ENCODE peak calls at places on chromosomes 16 and 17, in six cellular contexts. L, U, Q, Y, F and D are unnamed samples.

GRCh38 chr17:72618018-72618509 is 474.4 kb downstream of the SLC39A11 start:
- DNase-seq in L (peak), U (peak), Q (no peak), Y (no peak), F (no peak), D (peak)

GRCh38 chr17:2418572-2418971 is 17.7 kb upstream of the MNT start:
- DNase-seq in L (no peak), U (no peak), Q (no peak), Y (peak), F (no peak), D (no peak)

GRCh38 chr16:11949527-11949926 is 7.7 kb upstream of the NPIPB2 start:
- DNase-seq in L (peak), U (no peak), Q (peak), Y (no peak), F (peak), D (peak)

GRCh38 chr17:82957469-82957795 is 117.6 kb upstream of the ZNF750 start:
- DNase-seq in L (no peak), U (no peak), Q (no peak), Y (peak), F (no peak), D (no peak)

GRCh38 chr17:6623941-6624340 is 16.6 kb downstream of the KIAA0753 start:
- DNase-seq in L (no peak), U (no peak), Q (no peak), Y (no peak), F (no peak), D (no peak)

GRCh38 chr16:65083181-65083845 is 38.5 kb downstream of the CDH11 start:
- DNase-seq in L (no peak), U (no peak), Q (no peak), Y (no peak), F (no peak), D (no peak)

GRCh38 chr16:10616744-10617640 is 36.6 kb upstream of the EMP2 start:
- DNase-seq in L (peak), U (no peak), Q (peak), Y (peak), F (no peak), D (peak)

GRCh38 chr17:80850817-80851216 is 140.8 kb upstream of the CHMP6 start:
- DNase-seq in L (no peak), U (no peak), Q (no peak), Y (no peak), F (no peak), D (no peak)

GRCh38 chr16:35188288-35189155 is 1729.1 kb downstream of the TP53TG3F start:
- DNase-seq in L (no peak), U (no peak), Q (no peak), Y (no peak), F (no peak), D (no peak)

GRCh38 chr17:40028595-40028994 is 13.4 kb downstream of the CSF3 start:
- DNase-seq in L (no peak), U (no peak), Q (no peak), Y (no peak), F (no peak), D (no peak)

GRCh38 chr16:79651363-79651762 is 50.8 kb upstream of the MAF start:
- DNase-seq in L (peak), U (no peak), Q (peak), Y (peak), F (peak), D (no peak)

GRCh38 chr17:50354198-50354597 is 8.3 kb downstream of the XYLT2 start:
- DNase-seq in L (no peak), U (no peak), Q (no peak), Y (no peak), F (no peak), D (no peak)

GRCh38 chr16:85528528-85529387 is 84.4 kb upstream of the GSE1 start:
- DNase-seq in L (no peak), U (no peak), Q (no peak), Y (no peak), F (no peak), D (no peak)

GRCh38 chr17:4666296-4666695 is 24.8 kb upstream of the ALOX15 start:
- DNase-seq in L (no peak), U (no peak), Q (no peak), Y (no peak), F (no peak), D (no peak)

GRCh38 chr17:41739661-41740352 is 5.4 kb upstream of the HAP1 start:
- DNase-seq in L (no peak), U (no peak), Q (peak), Y (no peak), F (no peak), D (no peak)

GRCh38 chr16:20192801-20193200 is 119.1 kb upstream of the GPR139 start:
- DNase-seq in L (no peak), U (no peak), Q (no peak), Y (no peak), F (no peak), D (no peak)

GRCh38 chr17:56831364-56832095 is 2.2 kb downstream of the C17orf67 start:
- DNase-seq in L (no peak), U (no peak), Q (no peak), Y (no peak), F (no peak), D (no peak)

GRCh38 chr17:80372456-80372855 is 42.5 kb upstream of the ENDOV start:
- DNase-seq in L (no peak), U (no peak), Q (no peak), Y (no peak), F (no peak), D (no peak)

GRCh38 chr16:50616883-50617629 is 64.1 kb downstream of the SNX20 start:
- DNase-seq in L (no peak), U (no peak), Q (no peak), Y (no peak), F (no peak), D (no peak)

GRCh38 chr17:81392909-81393654 is 2.2 kb upstream of the BAHCC1 start:
- DNase-seq in L (peak), U (no peak), Q (no peak), Y (peak), F (no peak), D (peak)

GRCh38 chr17:67994827-67995567 is 1.3 kb downstream of the C17orf58 start:
- DNase-seq in L (peak), U (no peak), Q (peak), Y (no peak), F (no peak), D (no peak)

GRCh38 chr17:42845918-42846593 is 1.7 kb downstream of the AOC2 start:
- DNase-seq in L (no peak), U (no peak), Q (no peak), Y (no peak), F (no peak), D (no peak)

GRCh38 chr16:28865722-28866453 is 2.2 kb downstream of the SH2B1 start:
- DNase-seq in L (peak), U (no peak), Q (no peak), Y (no peak), F (no peak), D (no peak)

GRCh38 chr17:19317359-19318095 is 45.0 kb downstream of the B9D1 start:
- DNase-seq in L (peak), U (no peak), Q (peak), Y (peak), F (peak), D (peak)

GRCh38 chr16:21172650-21173049 is 14.2 kb downstream of the LDAF1 start:
- DNase-seq in L (no peak), U (no peak), Q (no peak), Y (no peak), F (no peak), D (no peak)

GRCh38 chr16:76946879-76947278 is 244.1 kb upstream of the MON1B start:
- DNase-seq in L (no peak), U (no peak), Q (peak), Y (no peak), F (peak), D (no peak)

GRCh38 chr17:47830396-47830907 is 889 bp downstream of the MRPL10 start:
- DNase-seq in L (peak), U (no peak), Q (no peak), Y (no peak), F (no peak), D (no peak)

GRCh38 chr16:8047711-8048110 is 542.6 kb downstream of the TMEM114 start:
- DNase-seq in L (no peak), U (no peak), Q (no peak), Y (no peak), F (no peak), D (no peak)

GRCh38 chr16:74496054-74496453 is 74.8 kb upstream of the CLEC18B start:
- DNase-seq in L (no peak), U (no peak), Q (no peak), Y (no peak), F (no peak), D (no peak)

GRCh38 chr17:81683208-81683583 is 401 bp downstream of the ARL16 start:
- DNase-seq in L (no peak), U (no peak), Q (no peak), Y (no peak), F (peak), D (peak)

GRCh38 chr17:81397314-81398169 is 2.3 kb downstream of the BAHCC1 start:
- DNase-seq in L (peak), U (no peak), Q (no peak), Y (peak), F (no peak), D (peak)

GRCh38 chr17:12665263-12666210 is at the start of gene MYOCD:
- DNase-seq in L (no peak), U (no peak), Q (peak), Y (peak), F (no peak), D (peak)

GRCh38 chr17:81285179-81285878 is 9.8 kb downstream of the SLC38A10 start:
- DNase-seq in L (peak), U (peak), Q (peak), Y (peak), F (peak), D (peak)

GRCh38 chr16:27921134-27921533 is 142.4 kb downstream of the GSG1L start:
- DNase-seq in L (no peak), U (no peak), Q (no peak), Y (no peak), F (no peak), D (peak)

GRCh38 chr16:66364117-66364958 is 2.2 kb upstream of the CDH5 start:
- DNase-seq in L (no peak), U (no peak), Q (peak), Y (peak), F (no peak), D (peak)

GRCh38 chr16:2532494-2533141 is 1.4 kb upstream of the CEMP1 start:
- DNase-seq in L (peak), U (peak), Q (peak), Y (peak), F (peak), D (peak)

GRCh38 chr16:88922114-88922825 is 54.7 kb downstream of the CBFA2T3 start:
- DNase-seq in L (peak), U (no peak), Q (peak), Y (peak), F (no peak), D (peak)

DNA sequence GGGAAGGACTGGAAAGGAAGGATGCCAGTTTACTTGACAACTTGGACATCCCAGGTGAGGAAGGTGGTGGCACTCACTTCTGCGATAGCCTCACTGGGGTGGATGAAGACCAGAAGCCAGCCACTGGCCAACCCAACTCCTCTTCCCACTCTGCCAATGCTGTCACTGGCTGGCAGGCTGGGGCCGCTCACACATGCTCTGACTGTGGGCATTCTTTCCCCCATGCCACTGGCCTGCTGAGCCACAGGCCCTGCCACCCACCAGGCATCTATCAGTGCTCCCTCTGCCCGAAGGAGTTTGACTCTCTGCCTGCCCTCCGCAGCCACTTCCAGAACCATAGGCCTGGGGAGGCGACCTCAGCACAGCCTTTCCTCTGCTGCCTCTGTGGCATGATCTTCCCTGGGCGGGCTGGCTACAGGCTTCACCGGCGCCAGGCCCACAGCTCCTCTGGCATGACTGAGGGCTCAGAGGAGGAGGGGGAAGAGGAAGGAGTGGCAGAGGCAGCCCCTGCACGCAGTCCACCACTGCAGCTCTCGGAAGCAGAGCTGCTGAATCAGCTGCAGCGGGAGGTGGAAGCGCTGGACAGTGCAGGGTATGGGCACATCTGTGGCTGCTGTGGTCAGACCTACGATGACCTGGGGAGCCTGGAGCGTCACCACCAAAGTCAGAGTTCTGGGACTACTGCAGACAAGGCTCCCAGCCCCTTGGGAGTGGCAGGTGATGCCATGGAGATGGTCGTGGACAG is 4.5 kb downstream of the ZNF646 start:
- DNase-seq in L (no peak), U (no peak), Q (no peak), Y (no peak), F (no peak), D (no peak)
- H3K27ac ChIP-seq in L (no peak), U (no peak), Q (no peak), Y (no peak), F (no peak), D (no peak)

GRCh38 chr17:78039581-78039980 is 81.1 kb downstream of the TNRC6C start:
- DNase-seq in L (no peak), U (no peak), Q (no peak), Y (no peak), F (no peak), D (no peak)

GRCh38 chr17:78043031-78043430 is 84.5 kb downstream of the TNRC6C start:
- DNase-seq in L (no peak), U (no peak), Q (no peak), Y (no peak), F (no peak), D (no peak)

GRCh38 chr17:78040561-78041400 is 82.3 kb downstream of the TNRC6C start:
- DNase-seq in L (peak), U (peak), Q (peak), Y (peak), F (peak), D (no peak)

GRCh38 chr17:78042542-78042941 is 84.0 kb downstream of the TNRC6C start:
- DNase-seq in L (no peak), U (no peak), Q (no peak), Y (no peak), F (no peak), D (no peak)

GRCh38 chr17:78041401-78042179 is 83.1 kb downstream of the TNRC6C start:
- DNase-seq in L (no peak), U (no peak), Q (no peak), Y (no peak), F (no peak), D (no peak)
- H3K27ac ChIP-seq in L (peak), U (peak), Q (peak), Y (peak), F (peak), D (no peak)

DNA sequence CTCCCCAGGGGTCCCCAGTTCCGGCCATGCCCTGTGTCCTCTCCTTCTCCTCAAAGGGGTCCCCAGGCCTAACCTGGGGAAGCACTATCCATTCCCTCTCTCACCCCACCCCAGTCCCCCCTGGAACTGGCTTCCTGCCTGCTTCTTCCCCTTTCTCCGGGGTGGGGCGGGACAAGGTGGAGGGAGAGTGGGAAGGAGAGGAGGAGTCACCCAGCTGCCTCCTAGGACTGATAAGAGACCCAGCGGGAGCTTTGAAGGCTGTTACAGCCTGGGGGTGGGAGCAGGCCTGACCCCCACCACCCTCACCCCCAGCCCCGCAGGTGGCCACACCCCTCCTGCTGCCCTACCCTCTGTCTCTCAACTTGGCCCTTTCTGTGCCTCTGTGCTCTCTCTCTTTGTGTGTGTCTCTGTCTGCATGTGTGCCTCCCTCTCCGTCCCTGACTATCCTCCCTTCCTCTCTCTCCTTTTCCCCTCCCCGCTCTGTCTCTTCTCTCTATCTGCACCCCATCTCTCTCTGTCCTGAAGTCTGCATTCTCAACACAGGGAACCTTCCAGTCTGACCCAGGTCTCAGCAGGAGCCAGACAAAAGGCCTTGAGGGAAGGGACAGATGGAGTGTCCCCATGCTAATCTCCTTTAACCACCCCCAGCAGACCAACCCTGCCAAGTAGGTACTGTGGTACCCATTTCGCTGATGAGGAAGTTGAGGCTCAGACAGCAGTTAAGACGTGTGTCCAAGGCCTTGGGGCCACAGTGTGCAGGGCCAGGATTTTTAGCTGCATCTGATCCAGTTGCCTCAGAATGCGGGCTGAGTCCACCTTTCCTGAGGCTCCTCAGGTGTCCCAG is 66.1 kb downstream of the RAB11FIP4 start:
- DNase-seq in L (peak), U (no peak), Q (no peak), Y (no peak), F (no peak), D (no peak)
- H3K27ac ChIP-seq in L (no peak), U (no peak), Q (no peak), Y (no peak), F (no peak), D (no peak)

GRCh38 chr16:57473906-57474305 is 11.4 kb downstream of the POLR2C start:
- DNase-seq in L (no peak), U (no peak), Q (no peak), Y (no peak), F (no peak), D (no peak)
- H3K27ac ChIP-seq in L (no peak), U (peak), Q (no peak), Y (no peak), F (peak), D (no peak)

GRCh38 chr17:61284174-61284573 is 115.5 kb upstream of the TBX2 start:
- DNase-seq in L (no peak), U (no peak), Q (peak), Y (no peak), F (no peak), D (no peak)

GRCh38 chr17:61286449-61286848 is 113.2 kb upstream of the TBX2 start:
- DNase-seq in L (no peak), U (no peak), Q (no peak), Y (no peak), F (no peak), D (no peak)

GRCh38 chr17:61283043-61283442 is 116.6 kb upstream of the TBX2 start:
- DNase-seq in L (no peak), U (no peak), Q (no peak), Y (no peak), F (no peak), D (no peak)

GRCh38 chr17:61285483-61286320 is 113.9 kb upstream of the TBX2 start:
- DNase-seq in L (no peak), U (no peak), Q (peak), Y (peak), F (no peak), D (peak)

DNA sequence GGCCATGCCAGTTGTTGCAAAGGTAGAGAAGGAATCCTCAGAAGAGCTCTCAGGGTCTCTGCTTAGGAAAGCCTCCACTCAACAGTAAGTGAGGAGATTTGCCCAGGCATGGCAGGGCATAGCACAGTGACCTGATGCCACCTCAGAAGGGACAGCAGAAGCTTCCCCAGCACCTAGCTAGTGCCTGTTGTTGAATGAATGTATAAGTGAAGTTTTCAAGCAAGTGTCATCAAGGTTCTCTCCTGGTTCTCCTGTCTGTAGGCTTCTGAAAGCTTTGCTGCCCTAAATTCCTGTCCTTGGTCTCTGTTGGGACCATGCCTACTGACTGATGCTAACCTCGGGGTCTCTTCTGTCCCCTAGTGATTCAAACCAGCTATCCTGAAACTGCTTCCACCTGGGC is 114.9 kb upstream of the TBX2 start:
- DNase-seq in L (no peak), U (no peak), Q (no peak), Y (no peak), F (no peak), D (no peak)
- H3K27ac ChIP-seq in L (no peak), U (no peak), Q (peak), Y (no peak), F (no peak), D (no peak)